ENCODE peak calls at places on chromosomes 2 and 18, in ten cellular contexts. One of them, this sample, is unnamed.

GRCh38 chr2:212124597-212124996 is 414.0 kb downstream of the ERBB4 start:
- DNase-seq in stimulated activated CD4-positive, alpha-beta T cell treated with anti-CD3 and anti-CD28 coated beads, Interleukin-4, amount 100 ng/mL, for 24 hours: no peak
- DNase-seq in caudate nucleus: no peak
- DNase-seq in mesendoderm: peak; percentile 43
- DNase-seq in T follicular helper cell: no peak
- DNase-seq in adipocyte: no peak
- DNase-seq in GM12892: no peak
- DNase-seq in naive thymus-derived CD8-positive, alpha-beta T cell: no peak
- DNase-seq in GM23338: no peak
- DNase-seq in left ventricle myocardium inferior: no peak
- DNase-seq in this sample: no peak

GRCh38 chr2:7703523-7704144 is 786.4 kb downstream of the RNF144A start:
- DNase-seq in GM23338: peak; percentile 84
- DNase-seq in caudate nucleus: no peak
- DNase-seq in left ventricle myocardium inferior: no peak
- DNase-seq in mesendoderm: peak; percentile 65
- DNase-seq in naive thymus-derived CD8-positive, alpha-beta T cell: no peak
- DNase-seq in stimulated activated CD4-positive, alpha-beta T cell treated with anti-CD3 and anti-CD28 coated beads, Interleukin-4, amount 100 ng/mL, for 24 hours: no peak
- DNase-seq in GM12892: no peak
- DNase-seq in adipocyte: no peak
- DNase-seq in T follicular helper cell: no peak
- DNase-seq in this sample: no peak

GRCh38 chr2:26720322-26721166 is 28.0 kb downstream of the KCNK3 start:
- DNase-seq in T follicular helper cell: no peak
- DNase-seq in adipocyte: peak; percentile 88
- DNase-seq in naive thymus-derived CD8-positive, alpha-beta T cell: no peak
- DNase-seq in stimulated activated CD4-positive, alpha-beta T cell treated with anti-CD3 and anti-CD28 coated beads, Interleukin-4, amount 100 ng/mL, for 24 hours: no peak
- DNase-seq in mesendoderm: peak; percentile 24
- DNase-seq in caudate nucleus: no peak
- DNase-seq in GM23338: no peak
- DNase-seq in left ventricle myocardium inferior: peak; percentile 87
- DNase-seq in GM12892: no peak
- DNase-seq in this sample: no peak

GRCh38 chr18:59323931-59324622 is 5.6 kb upstream of the CPLX4 start:
- DNase-seq in GM12892: no peak
- DNase-seq in GM23338: no peak
- DNase-seq in mesendoderm: no peak
- DNase-seq in T follicular helper cell: no peak
- DNase-seq in caudate nucleus: no peak
- DNase-seq in adipocyte: no peak
- DNase-seq in stimulated activated CD4-positive, alpha-beta T cell treated with anti-CD3 and anti-CD28 coated beads, Interleukin-4, amount 100 ng/mL, for 24 hours: no peak
- DNase-seq in naive thymus-derived CD8-positive, alpha-beta T cell: no peak
- DNase-seq in left ventricle myocardium inferior: no peak
- DNase-seq in this sample: no peak

GRCh38 chr2:130336877-130337734 is 5.6 kb upstream of the IMP4 start:
- DNase-seq in mesendoderm: peak; percentile 94
- DNase-seq in caudate nucleus: no peak
- DNase-seq in GM12892: no peak
- DNase-seq in T follicular helper cell: peak; percentile 47
- DNase-seq in stimulated activated CD4-positive, alpha-beta T cell treated with anti-CD3 and anti-CD28 coated beads, Interleukin-4, amount 100 ng/mL, for 24 hours: peak; percentile 59
- DNase-seq in naive thymus-derived CD8-positive, alpha-beta T cell: peak; percentile 22
- DNase-seq in GM23338: peak; percentile 88
- DNase-seq in left ventricle myocardium inferior: peak; percentile 70
- DNase-seq in adipocyte: peak; percentile 87
- DNase-seq in this sample: peak; percentile 30

GRCh38 chr2:71860381-71860926 is 287.2 kb downstream of the CYP26B1 start:
- DNase-seq in naive thymus-derived CD8-positive, alpha-beta T cell: no peak
- DNase-seq in left ventricle myocardium inferior: no peak
- DNase-seq in GM12892: no peak
- DNase-seq in caudate nucleus: no peak
- DNase-seq in adipocyte: no peak
- DNase-seq in stimulated activated CD4-positive, alpha-beta T cell treated with anti-CD3 and anti-CD28 coated beads, Interleukin-4, amount 100 ng/mL, for 24 hours: no peak
- DNase-seq in T follicular helper cell: no peak
- DNase-seq in GM23338: no peak
- DNase-seq in mesendoderm: no peak
- DNase-seq in this sample: no peak

GRCh38 chr2:118239284-118239683 is 151.0 kb downstream of the INSIG2 start:
- DNase-seq in GM23338: no peak
- DNase-seq in mesendoderm: no peak
- DNase-seq in left ventricle myocardium inferior: no peak
- DNase-seq in naive thymus-derived CD8-positive, alpha-beta T cell: no peak
- DNase-seq in T follicular helper cell: no peak
- DNase-seq in stimulated activated CD4-positive, alpha-beta T cell treated with anti-CD3 and anti-CD28 coated beads, Interleukin-4, amount 100 ng/mL, for 24 hours: no peak
- DNase-seq in adipocyte: no peak
- DNase-seq in caudate nucleus: no peak
- DNase-seq in GM12892: no peak
- DNase-seq in this sample: no peak

GRCh38 chr2:52613064-52613463 is 1154.5 kb upstream of the CHAC2 start:
- DNase-seq in adipocyte: peak; percentile 6
- DNase-seq in GM23338: peak; percentile 75
- DNase-seq in mesendoderm: peak; percentile 73
- DNase-seq in caudate nucleus: no peak
- DNase-seq in GM12892: no peak
- DNase-seq in left ventricle myocardium inferior: no peak
- DNase-seq in stimulated activated CD4-positive, alpha-beta T cell treated with anti-CD3 and anti-CD28 coated beads, Interleukin-4, amount 100 ng/mL, for 24 hours: no peak
- DNase-seq in naive thymus-derived CD8-positive, alpha-beta T cell: no peak
- DNase-seq in T follicular helper cell: no peak
- DNase-seq in this sample: no peak

GRCh38 chr2:150063432-150063889 is 424.0 kb downstream of the RND3 start:
- DNase-seq in GM23338: no peak
- DNase-seq in T follicular helper cell: no peak
- DNase-seq in adipocyte: peak; percentile 39
- DNase-seq in stimulated activated CD4-positive, alpha-beta T cell treated with anti-CD3 and anti-CD28 coated beads, Interleukin-4, amount 100 ng/mL, for 24 hours: no peak
- DNase-seq in GM12892: no peak
- DNase-seq in left ventricle myocardium inferior: no peak
- DNase-seq in mesendoderm: no peak
- DNase-seq in naive thymus-derived CD8-positive, alpha-beta T cell: no peak
- DNase-seq in caudate nucleus: no peak
- DNase-seq in this sample: no peak

GRCh38 chr2:74728842-74729241 is 74.8 kb downstream of the SEMA4F start:
- DNase-seq in stimulated activated CD4-positive, alpha-beta T cell treated with anti-CD3 and anti-CD28 coated beads, Interleukin-4, amount 100 ng/mL, for 24 hours: no peak
- DNase-seq in T follicular helper cell: no peak
- DNase-seq in GM12892: no peak
- DNase-seq in naive thymus-derived CD8-positive, alpha-beta T cell: no peak
- DNase-seq in left ventricle myocardium inferior: no peak
- DNase-seq in caudate nucleus: no peak
- DNase-seq in mesendoderm: no peak
- DNase-seq in GM23338: no peak
- DNase-seq in adipocyte: no peak
- DNase-seq in this sample: no peak

GRCh38 chr2:21276163-21276562 is 152.4 kb downstream of the TDRD15 start:
- DNase-seq in stimulated activated CD4-positive, alpha-beta T cell treated with anti-CD3 and anti-CD28 coated beads, Interleukin-4, amount 100 ng/mL, for 24 hours: no peak
- DNase-seq in caudate nucleus: no peak
- DNase-seq in T follicular helper cell: no peak
- DNase-seq in adipocyte: no peak
- DNase-seq in mesendoderm: no peak
- DNase-seq in GM23338: no peak
- DNase-seq in naive thymus-derived CD8-positive, alpha-beta T cell: no peak
- DNase-seq in GM12892: no peak
- DNase-seq in left ventricle myocardium inferior: no peak
- DNase-seq in this sample: no peak

This sample was measured in effector CD4-positive, alpha-beta T cell.